ENCODE peak calls at places on chromosomes 4 and X, in six cellular contexts. E is NCI-H774; Y is kidney glomerular epithelial cell; K is T-cell; L is CD8-positive, alpha-beta memory T cell; G is GM03348. X is an unnamed sample.

GRCh38 chrX:44011505-44011904 is 38.3 kb upstream of the NDP start:
- DNase-seq in L (no peak), K (no peak), Y (no peak), E (no peak), G (no peak), X (no peak)

GRCh38 chrX:48021026-48021900 is 14.5 kb downstream of the SPACA5 start:
- DNase-seq in K (peak), Y (peak), E (peak), G (peak), L (peak), X (peak)

GRCh38 chr4:145315828-145316227 is 135.4 kb upstream of the OTUD4 start:
- DNase-seq in Y (no peak), G (peak), E (no peak), L (no peak), K (no peak), X (no peak)

GRCh38 chr4:66929748-66930147 is 615.6 kb downstream of the CENPC start:
- DNase-seq in E (no peak), L (no peak), K (no peak), G (no peak), Y (no peak), X (no peak)

GRCh38 chr4:53450773-53451172 is 73.3 kb downstream of the FIP1L1 start:
- DNase-seq in Y (no peak), G (no peak), L (no peak), K (no peak), E (no peak), X (no peak)

GRCh38 chr4:52726821-52727580 is 24.2 kb downstream of the ERVMER34-1 start:
- DNase-seq in G (no peak), Y (no peak), E (no peak), L (no peak), K (no peak), X (no peak)

GRCh38 chr4:17642404-17642783 is 28.0 kb downstream of the MED28 start:
- DNase-seq in E (no peak), K (no peak), Y (no peak), L (no peak), G (no peak), X (no peak)

GRCh38 chr4:157012296-157012695 is 40.7 kb upstream of the PDGFC start:
- DNase-seq in E (no peak), G (no peak), Y (no peak), K (no peak), L (no peak), X (no peak)

GRCh38 chrX:30887721-30888120 is 1.3 kb downstream of the TAB3 start:
- DNase-seq in Y (no peak), L (no peak), G (no peak), K (no peak), E (no peak), X (no peak)

GRCh38 chr4:183399166-183399565 is 45.3 kb upstream of the CDKN2AIP start:
- DNase-seq in G (no peak), L (no peak), E (no peak), K (no peak), Y (no peak), X (no peak)

X was measured in DMS153.